ENCODE peak calls at places on chromosome 16, in seven cellular contexts. Z is IMR-90, F is mammary epithelial cell, O is ascending aorta, G is uterus, L is right atrium auricular region, X is H1. R is an unnamed sample.

GRCh38 chr16:745739-746138 is 4.9 kb upstream of the CIAO3 start:
- DNase-seq in F (no peak), O (no peak), Z (no peak), X (peak), L (no peak), G (no peak), R (no peak)

GRCh38 chr16:1768767-1769401 is 2.5 kb downstream of the NME3 start:
- DNase-seq in L (no peak), G (no peak), X (no peak), Z (no peak), F (no peak), O (no peak), R (no peak)

GRCh38 chr16:12801511-12802042 is 2.1 kb downstream of the CPPED1 start:
- DNase-seq in F (peak), O (peak), Z (peak), L (no peak), X (no peak), G (no peak), R (no peak)

GRCh38 chr16:3950343-3951193 is 70.1 kb upstream of the CREBBP start:
- DNase-seq in Z (peak), L (peak), O (peak), G (peak), X (no peak), F (peak), R (no peak)

GRCh38 chr16:55014022-55014421 is 83.4 kb downstream of the IRX5 start:
- DNase-seq in L (no peak), F (no peak), Z (no peak), O (no peak), G (no peak), X (no peak), R (no peak)

GRCh38 chr16:19884021-19884485 is 595 bp downstream of the GPRC5B start:
- DNase-seq in G (peak), L (no peak), Z (no peak), X (peak), O (no peak), F (no peak), R (no peak)

GRCh38 chr16:54444851-54445523 is 158.4 kb upstream of the IRX3 start:
- DNase-seq in X (no peak), Z (no peak), L (no peak), G (no peak), O (no peak), F (no peak), R (no peak)

GRCh38 chr16:24499193-24499814 is 40.1 kb upstream of the RBBP6 start:
- DNase-seq in Z (peak), L (no peak), F (peak), G (no peak), O (no peak), X (peak), R (no peak)

GRCh38 chr16:19169081-19169639 is 1.1 kb downstream of the SYT17 start:
- DNase-seq in F (no peak), X (peak), L (no peak), Z (no peak), G (no peak), O (no peak), R (no peak)

GRCh38 chr16:70685938-70686375 is at the start of gene MTSS2:
- DNase-seq in G (peak), O (peak), L (peak), Z (peak), F (peak), X (peak), R (no peak)

DNA sequence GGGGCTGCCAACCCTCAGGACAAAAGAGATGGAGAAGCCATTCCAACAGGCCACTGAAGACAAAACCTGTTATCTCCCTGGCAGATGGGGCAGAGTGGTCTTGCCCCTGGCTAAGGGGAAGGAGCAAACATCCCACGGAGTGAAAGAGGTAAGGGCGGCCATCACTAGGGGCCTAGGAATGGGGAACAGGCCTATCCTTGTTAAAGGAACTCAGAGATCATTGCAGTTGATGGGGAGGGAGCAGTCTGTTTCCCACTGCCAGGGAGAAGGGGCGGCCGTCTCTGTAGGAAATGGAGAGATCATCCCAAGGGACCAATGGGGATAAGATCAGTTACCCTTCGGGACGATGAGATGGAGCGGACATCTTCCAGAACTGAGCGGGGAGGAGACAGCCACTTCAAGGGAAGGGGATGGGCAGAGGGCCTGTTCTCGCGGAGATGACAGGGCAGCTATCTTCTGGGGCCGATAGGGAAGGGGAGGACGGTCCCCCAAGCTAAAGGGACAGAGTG is 581 bp upstream of the TMEM208 start:
- DNase-seq in O (no peak), X (no peak), F (no peak), Z (no peak), G (no peak), L (no peak), R (no peak)
- H3K27ac ChIP-seq in O (peak), X (no peak), F (no peak), Z (peak), G (peak), L (peak), R (no peak)

DNA sequence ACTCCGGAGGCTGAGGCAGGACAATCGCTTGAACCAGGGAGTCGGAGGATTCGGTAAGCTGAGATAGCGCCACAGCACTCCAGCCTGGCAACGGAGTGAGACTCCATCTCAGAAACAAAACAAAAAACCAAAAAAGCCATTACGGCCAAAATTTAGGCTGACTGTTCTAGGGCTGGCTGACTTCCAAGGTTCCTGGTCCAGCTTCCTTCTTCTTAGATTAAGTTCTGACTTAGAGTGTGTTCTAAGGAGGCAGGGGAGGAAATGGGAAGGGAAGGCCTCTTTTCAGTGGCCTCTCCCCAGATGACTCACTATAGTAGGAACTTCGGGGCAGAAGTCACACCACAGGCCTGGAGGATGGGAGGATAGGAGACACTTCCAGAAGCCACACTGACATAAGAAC is 27.7 kb upstream of the CLEC18B start:
- DNase-seq in X (no peak), F (peak), Z (peak), L (peak), O (peak), G (peak), R (no peak)
- H3K27ac ChIP-seq in X (no peak), F (peak), Z (peak), L (peak), O (peak), G (peak), R (peak)

DNA sequence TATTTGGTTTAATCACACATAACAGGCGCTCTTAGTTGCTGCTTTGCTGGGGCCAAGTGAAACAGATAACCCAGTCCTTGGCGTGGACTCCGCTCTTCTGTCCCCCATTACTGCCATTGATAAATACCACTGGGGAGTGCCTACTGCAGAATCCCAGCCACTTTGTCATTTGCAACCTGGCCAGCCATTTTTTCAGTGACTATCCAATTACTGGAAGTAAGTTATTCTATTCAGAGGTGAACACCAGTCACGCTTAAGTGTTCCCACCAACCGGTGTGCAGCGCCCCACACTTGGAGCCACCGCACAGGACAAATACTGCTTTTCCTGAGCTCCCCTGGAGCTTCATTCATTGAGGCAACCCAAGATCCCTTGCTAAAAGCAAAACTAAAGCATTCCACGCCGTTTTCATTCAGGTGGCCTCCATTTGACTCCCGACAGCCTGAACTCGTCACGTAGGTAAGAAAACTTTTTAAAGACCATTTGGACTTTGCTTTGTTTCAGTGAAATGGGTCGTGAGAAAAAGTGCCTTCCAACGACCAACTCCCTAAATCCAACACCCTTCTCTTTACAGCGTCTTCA is 1.8 kb downstream of the USP7 start:
- DNase-seq in O (no peak), F (no peak), L (no peak), X (no peak), Z (no peak), G (no peak), R (no peak)
- H3K27ac ChIP-seq in O (no peak), F (peak), L (peak), X (no peak), Z (no peak), G (no peak), R (peak)

GRCh38 chr16:15900357-15900756 is 12.0 kb upstream of the CEP20 start:
- DNase-seq in G (no peak), Z (no peak), O (no peak), F (no peak), L (no peak), X (no peak), R (no peak)
- H3K27ac ChIP-seq in G (no peak), Z (no peak), O (no peak), F (peak), L (no peak), X (no peak), R (peak)

GRCh38 chr16:23145186-23145585 is 4.1 kb downstream of the USP31 start:
- DNase-seq in O (no peak), F (peak), Z (no peak), X (no peak), L (no peak), G (peak), R (peak)

GRCh38 chr16:23141959-23142740 is 7.1 kb downstream of the USP31 start:
- DNase-seq in O (no peak), L (no peak), F (peak), G (no peak), Z (no peak), X (no peak), R (peak)

GRCh38 chr16:23141500-23141899 is 7.8 kb downstream of the USP31 start:
- DNase-seq in O (no peak), G (no peak), X (no peak), Z (no peak), F (no peak), L (no peak), R (no peak)

GRCh38 chr16:23145608-23146007 is 3.6 kb downstream of the USP31 start:
- DNase-seq in Z (peak), O (no peak), F (peak), L (no peak), G (peak), X (no peak), R (peak)

DNA sequence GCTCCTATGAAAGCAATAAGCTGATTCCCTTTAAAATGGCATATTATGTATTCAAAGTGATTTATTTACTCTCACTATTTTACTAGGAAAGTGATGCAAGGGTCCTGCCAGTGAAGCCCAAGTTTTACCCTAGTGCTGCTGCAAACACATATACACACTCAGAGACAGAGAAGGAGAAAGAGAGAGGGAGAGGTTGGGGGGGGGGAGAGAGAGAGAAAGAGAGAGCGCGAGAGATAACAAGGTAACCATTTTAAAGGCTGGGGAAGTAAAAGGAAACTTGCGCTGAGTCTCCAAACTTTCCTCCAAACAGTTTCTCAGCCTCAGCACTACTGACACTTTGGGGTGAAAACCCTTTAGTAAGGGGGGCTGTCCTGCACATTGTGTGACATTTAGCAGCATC is 5.9 kb downstream of the USP31 start:
- DNase-seq in F (no peak), X (no peak), Z (no peak), O (no peak), G (no peak), L (no peak), R (no peak)
- H3K27ac ChIP-seq in F (peak), X (no peak), Z (no peak), O (peak), G (peak), L (peak), R (peak)

DNA sequence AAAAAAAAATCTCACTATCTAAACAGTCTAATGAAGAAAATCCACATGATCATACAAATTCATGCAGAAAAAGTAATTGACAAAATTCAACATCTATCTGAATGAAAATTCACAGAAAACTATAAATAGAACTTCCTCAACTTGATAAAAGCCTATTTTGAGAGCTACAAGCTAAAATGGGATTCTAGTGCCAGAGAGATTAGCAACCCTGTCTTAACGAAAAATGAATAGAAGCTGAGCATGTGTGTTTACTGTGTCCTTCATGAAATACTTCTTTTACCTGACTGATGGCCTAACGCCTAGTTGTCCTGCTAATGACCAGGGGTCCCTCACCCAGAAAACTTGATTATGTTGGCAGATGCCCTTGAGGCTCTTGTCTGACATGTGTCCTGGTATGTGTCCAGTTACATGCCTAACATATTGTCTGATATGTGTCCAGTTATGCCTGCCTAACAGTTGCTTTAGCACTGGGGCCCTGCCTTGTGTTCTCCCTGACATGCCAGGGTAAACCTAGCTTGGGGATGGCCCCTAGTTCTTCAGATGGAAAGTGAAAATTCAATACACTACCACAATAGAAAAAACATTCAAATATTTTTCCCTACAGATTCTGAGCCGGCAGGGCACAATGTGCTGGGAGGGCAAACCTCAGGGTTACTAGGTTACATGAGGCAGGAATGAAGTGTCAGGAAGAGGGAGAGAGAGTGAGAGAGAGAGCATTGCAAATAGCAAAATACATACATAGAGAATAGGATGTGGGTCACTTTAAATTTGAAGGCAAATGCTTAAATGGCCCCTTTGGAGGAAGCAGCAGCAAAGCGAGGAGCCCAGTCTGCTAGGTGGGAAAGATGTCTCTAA is 834.0 kb downstream of the CDH11 start:
- DNase-seq in L (no peak), F (no peak), X (no peak), O (no peak), Z (no peak), G (no peak), R (no peak)
- H3K27ac ChIP-seq in L (peak), F (no peak), X (no peak), O (no peak), Z (no peak), G (no peak), R (no peak)

DNA sequence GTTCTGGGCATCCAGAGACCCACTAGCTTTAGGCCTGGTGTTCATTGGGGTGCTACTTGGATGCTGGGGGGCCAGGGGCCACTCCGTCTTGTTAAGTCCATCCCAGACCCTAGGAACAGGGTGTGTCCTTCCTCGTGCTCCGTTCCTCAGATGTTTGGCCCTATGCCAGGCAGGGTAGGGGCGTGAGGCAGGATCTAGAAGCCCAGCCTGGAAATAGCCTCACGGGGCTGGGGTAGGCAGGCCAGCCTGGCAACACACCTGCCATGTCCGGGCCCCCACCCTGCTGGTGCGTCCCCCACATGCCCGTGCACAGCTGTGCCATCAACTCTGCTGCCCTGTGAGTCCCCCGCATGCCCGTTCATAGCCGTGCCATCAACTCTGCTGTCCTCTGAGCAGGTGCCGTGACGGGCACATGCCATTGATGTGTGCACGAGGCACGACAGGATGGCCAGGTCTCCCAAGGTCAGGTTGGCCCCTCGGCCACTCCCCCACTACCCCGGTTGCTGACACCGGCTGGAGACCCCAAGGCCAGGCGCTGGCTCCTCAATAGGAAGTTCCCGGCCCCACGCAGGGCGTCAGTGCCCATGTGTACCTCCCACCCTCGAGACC is 36.8 kb downstream of the GINS2 start:
- DNase-seq in L (no peak), F (no peak), O (no peak), G (peak), X (no peak), Z (no peak), R (no peak)
- H3K27ac ChIP-seq in L (peak), F (no peak), O (peak), G (peak), X (no peak), Z (no peak), R (no peak)

GRCh38 chr16:49519741-49520140 is 146.1 kb downstream of the C16orf78 start:
- DNase-seq in G (no peak), F (no peak), L (no peak), Z (no peak), O (no peak), X (no peak), R (no peak)
- H3K27ac ChIP-seq in G (no peak), F (no peak), L (no peak), Z (no peak), O (no peak), X (no peak), R (no peak)

R was measured in epithelial cell of prostate.